ENCODE peak calls at places on chromosomes 11 and 22, in seven cellular contexts. S is H1, Y is K562, W is Panc1, G is HCT116, F is HepG2, E is SK-N-SH. A is an unnamed sample.
A peak's percentile ranks its signal among the peaks of the same experiment; 100 is the strongest.

GRCh38 chr22:20579273-20580120 is 72.1 kb downstream of the MED15 start:
- DNase-seq in S (no peak), Y (no peak), W (no peak), G (no peak), F (no peak), E (no peak), A (no peak)

GRCh38 chr22:38415561-38416321 is 39.3 kb downstream of the KCNJ4 start:
- DNase-seq in S (no peak), Y (peak; percentile 17), W (no peak), G (no peak), F (no peak), E (no peak), A (no peak)

GRCh38 chr22:33652596-33652995 is 267.7 kb downstream of the LARGE1 start:
- DNase-seq in S (no peak), Y (no peak), W (no peak), G (no peak), F (peak; percentile 72), E (no peak), A (no peak)

GRCh38 chr11:46247664-46248063 is 29.8 kb upstream of the CREB3L1 start:
- DNase-seq in S (no peak), Y (peak; percentile 35), W (no peak), G (peak; percentile 76), F (peak; percentile 72), E (no peak), A (no peak)

GRCh38 chr11:17185938-17186337 is 21.8 kb downstream of the PIK3C2A start:
- DNase-seq in S (no peak), Y (no peak), W (no peak), G (no peak), F (no peak), E (no peak), A (no peak)

GRCh38 chr11:116792869-116793475 is 1.3 kb upstream of the APOA5 start:
- DNase-seq in S (no peak), Y (no peak), W (peak; percentile 57), G (no peak), F (no peak), E (no peak), A (no peak)

GRCh38 chr22:19287889-19288288 is 3.6 kb downstream of the CLTCL1 start:
- DNase-seq in S (no peak), Y (no peak), W (no peak), G (no peak), F (no peak), E (no peak), A (no peak)

GRCh38 chr11:76783901-76784813 is 1.0 kb downstream of the TSKU start:
- DNase-seq in S (peak; percentile 79), Y (peak; percentile 81), W (no peak), G (peak; percentile 55), F (peak; percentile 79), E (peak; percentile 97), A (no peak)

GRCh38 chr11:117495357-117495756 is 167.7 kb downstream of the CEP164 start:
- DNase-seq in S (no peak), Y (no peak), W (no peak), G (no peak), F (no peak), E (no peak), A (no peak)

GRCh38 chr11:73312806-73313403 is 4.8 kb downstream of the ARHGEF17 start:
- DNase-seq in S (no peak), Y (no peak), W (no peak), G (no peak), F (no peak), E (peak; percentile 83), A (no peak)

GRCh38 chr11:61675826-61676225 is 4.4 kb upstream of the DAGLA start:
- DNase-seq in S (no peak), Y (no peak), W (no peak), G (no peak), F (no peak), E (no peak), A (no peak)

GRCh38 chr11:111730871-111731591 is 35.2 kb downstream of the PPP2R1B start:
- DNase-seq in S (no peak), Y (no peak), W (no peak), G (no peak), F (no peak), E (peak; percentile 49), A (no peak)

GRCh38 chr22:44090571-44090905 is 66.4 kb downstream of the PARVB start:
- DNase-seq in S (no peak), Y (no peak), W (no peak), G (no peak), F (no peak), E (no peak), A (no peak)

GRCh38 chr11:80297808-80298460 is 857.1 kb upstream of the TENM4 start:
- DNase-seq in S (no peak), Y (no peak), W (peak; percentile 27), G (no peak), F (no peak), E (no peak), A (no peak)

GRCh38 chr11:1025410-1026162 is 10.9 kb downstream of the MUC6 start:
- DNase-seq in S (no peak), Y (no peak), W (no peak), G (no peak), F (no peak), E (no peak), A (no peak)

GRCh38 chr11:11467278-11467677 is 114.2 kb upstream of the CSNK2A3 start:
- DNase-seq in S (no peak), Y (no peak), W (no peak), G (no peak), F (no peak), E (peak; percentile 76), A (no peak)

GRCh38 chr11:129973809-129974208 is 28.8 kb downstream of the PRDM10 start:
- DNase-seq in S (peak; percentile 34), Y (no peak), W (no peak), G (no peak), F (peak; percentile 86), E (no peak), A (no peak)

GRCh38 chr11:19080579-19080993 is 20.1 kb upstream of the MRGPRX2 start:
- DNase-seq in S (no peak), Y (no peak), W (no peak), G (no peak), F (peak; percentile 65), E (no peak), A (no peak)

GRCh38 chr11:68121067-68121899 is at the start of gene CHKA:
- DNase-seq in S (peak; percentile 70), Y (peak; percentile 97), W (no peak), G (peak; percentile 64), F (peak; percentile 84), E (peak; percentile 99), A (peak; percentile 47)

GRCh38 chr11:1126935-1127663 is 30.7 kb upstream of the MUC5AC start:
- DNase-seq in S (no peak), Y (no peak), W (no peak), G (no peak), F (no peak), E (peak; percentile 16), A (no peak)

GRCh38 chr11:65560555-65561418 is 2.6 kb upstream of the LTBP3 start:
- DNase-seq in S (no peak), Y (no peak), W (no peak), G (no peak), F (no peak), E (peak; percentile 84), A (no peak)

GRCh38 chr11:107018902-107019493 is 722 bp upstream of the GUCY1A2 start:
- DNase-seq in S (no peak), Y (no peak), W (no peak), G (no peak), F (peak; percentile 20), E (peak; percentile 46), A (no peak)

GRCh38 chr22:48256041-48256739 is 1493.7 kb downstream of the TBC1D22A start:
- DNase-seq in S (no peak), Y (no peak), W (no peak), G (no peak), F (no peak), E (no peak), A (no peak)

GRCh38 chr22:48258108-48258705 is 1495.8 kb downstream of the TBC1D22A start:
- DNase-seq in S (no peak), Y (no peak), W (no peak), G (no peak), F (no peak), E (no peak), A (no peak)

GRCh38 chr22:48258841-48259240 is 1496.4 kb downstream of the TBC1D22A start:
- DNase-seq in S (no peak), Y (no peak), W (no peak), G (no peak), F (no peak), E (no peak), A (no peak)

GRCh38 chr22:48257690-48258065 is 1495.2 kb downstream of the TBC1D22A start:
- DNase-seq in S (no peak), Y (no peak), W (no peak), G (no peak), F (no peak), E (no peak), A (no peak)

DNA sequence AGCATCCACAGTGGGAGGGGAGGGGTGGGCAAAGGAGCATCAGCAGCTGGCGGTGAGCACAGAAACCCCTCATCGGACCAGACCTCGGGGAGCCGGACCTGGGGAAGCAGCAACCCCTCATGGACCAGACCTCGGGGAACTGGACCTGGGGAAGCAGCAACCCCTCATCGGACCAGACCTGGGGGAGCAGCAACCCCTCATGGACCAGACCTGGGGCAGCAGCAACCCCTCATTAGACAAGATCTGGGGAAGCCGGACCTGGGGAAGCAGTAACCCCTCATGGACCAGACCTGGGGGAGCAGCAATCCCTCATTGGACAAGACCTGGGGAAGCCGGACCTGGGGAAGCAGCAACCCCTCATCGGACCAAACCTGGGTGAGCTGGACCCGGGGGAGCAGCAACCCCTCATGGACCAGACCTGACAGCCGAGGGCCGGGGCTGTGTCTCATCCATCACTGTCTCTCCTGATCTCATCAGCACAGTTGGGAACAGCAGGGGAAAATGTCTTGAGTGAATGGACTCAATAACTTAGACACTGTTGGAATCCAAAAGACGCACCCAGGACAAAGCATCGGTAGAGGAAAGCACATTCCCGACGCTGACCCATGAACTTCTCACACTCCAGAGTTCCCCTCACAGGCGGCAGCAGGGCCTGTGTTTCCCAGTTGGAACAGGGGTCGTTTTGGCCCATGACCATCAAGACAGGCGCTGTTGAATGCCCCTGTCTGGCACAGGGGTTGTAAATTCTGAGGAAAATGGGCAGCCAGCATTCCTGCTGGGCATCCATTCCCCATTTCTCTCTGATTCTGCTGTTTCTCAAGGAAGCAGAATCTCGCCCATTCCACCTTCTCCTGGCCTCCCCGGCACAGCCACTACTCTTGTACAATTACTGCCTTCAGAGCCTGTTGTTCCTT is 1494.6 kb downstream of the TBC1D22A start:
- DNase-seq in S (no peak), Y (no peak), W (no peak), G (no peak), F (no peak), E (no peak), A (no peak)
- H3K9me3 ChIP-seq in S (no peaks in the 10 kb centered on the region), Y (no peaks in the 10 kb centered on the region), W (no peaks in the 10 kb centered on the region), G (no peaks in the 10 kb centered on the region), F (peaks cover 5% of the 10 kb centered on the region), E (no peaks in the 10 kb centered on the region), A (no peaks in the 10 kb centered on the region)

GRCh38 chr11:12810497-12810896 is 136.3 kb downstream of the TEAD1 start:
- DNase-seq in S (no peak), Y (peak; percentile 38), W (no peak), G (no peak), F (no peak), E (no peak), A (no peak)
- H3K4me1 ChIP-seq in S (peaks cover 17% of the 10 kb centered on the region), Y (peaks cover 31% of the 10 kb centered on the region), W (peaks cover 28% of the 10 kb centered on the region), G (peaks cover 98% of the 10 kb centered on the region), F (peaks cover 88% of the 10 kb centered on the region), E (peaks cover 82% of the 10 kb centered on the region), A (no peaks in the 10 kb centered on the region)

GRCh38 chr11:118752654-118753053 is 38.3 kb downstream of the DDX6 start:
- DNase-seq in S (no peak), Y (no peak), W (no peak), G (no peak), F (no peak), E (no peak), A (no peak)
- TF ChIP-seq SIN3A in S (no peak), Y (no peak), W (no peak), G (no peak), F (no peak), E (no peak), A (no peak)

GRCh38 chr22:48899523-48900326 is 927.9 kb downstream of the BRD1 start:
- DNase-seq in S (no peak), Y (no peak), W (no peak), G (no peak), F (no peak), E (no peak), A (no peak)
- H3K9me3 ChIP-seq in S (no peaks in the 10 kb centered on the region), Y (no peaks in the 10 kb centered on the region), W (no peaks in the 10 kb centered on the region), G (no peaks in the 10 kb centered on the region), F (no peaks in the 10 kb centered on the region), E (no peaks in the 10 kb centered on the region), A (no peaks in the 10 kb centered on the region)